ENCODE peak calls at places on chromosomes 12 and 14, in five cellular contexts. D is HepG2, H is hepatocyte, R is breast epithelium, E is MM.1S. C is an unnamed sample.

GRCh38 chr14:32472512-32473472 is 143.7 kb downstream of the AKAP6 start:
- DNase-seq in H (no peak), R (peak), E (no peak), D (peak), C (no peak)

GRCh38 chr12:14256139-14256538 is 109.3 kb upstream of the ATF7IP start:
- DNase-seq in E (no peak), D (no peak), H (no peak), R (no peak), C (no peak)

GRCh38 chr12:53325539-53326061 is 4.2 kb upstream of the AAAS start:
- DNase-seq in D (peak), R (no peak), H (no peak), E (no peak), C (no peak)

GRCh38 chr14:24231263-24232120 is 675 bp downstream of the NEDD8 start:
- DNase-seq in E (no peak), H (no peak), R (no peak), D (peak), C (no peak)

GRCh38 chr12:3000548-3001275 is 41.5 kb downstream of the TEAD4 start:
- DNase-seq in H (no peak), R (no peak), D (peak), E (no peak), C (no peak)

GRCh38 chr14:104794641-104795467 is 694 bp downstream of the AKT1 start:
- DNase-seq in D (no peak), E (peak), H (peak), R (no peak), C (peak)

GRCh38 chr12:42589465-42590323 is at the start of gene PRICKLE1:
- DNase-seq in H (peak), E (peak), R (no peak), D (no peak), C (no peak)

GRCh38 chr14:74257078-74257987 is 18.1 kb downstream of the VSX2 start:
- DNase-seq in E (peak), D (no peak), R (no peak), H (peak), C (peak)

GRCh38 chr14:100830681-100831080 is 4.8 kb downstream of the MEG3 start:
- DNase-seq in R (no peak), H (no peak), E (no peak), D (no peak), C (no peak)

GRCh38 chr12:2359725-2360629 is 307.2 kb downstream of the CACNA1C start:
- DNase-seq in H (no peak), R (no peak), E (no peak), D (no peak), C (no peak)

GRCh38 chr12:111056618-111057521 is 136.5 kb upstream of the MYL2 start:
- DNase-seq in H (no peak), E (no peak), R (no peak), D (no peak), C (no peak)

GRCh38 chr14:22538671-22539228 is 50.3 kb downstream of the DAD1 start:
- DNase-seq in H (no peak), D (no peak), R (no peak), E (no peak), C (no peak)
- H3K27ac ChIP-seq in H (no peak), D (no peak), R (peak), E (no peak), C (peak)

GRCh38 chr12:59425798-59426197 is 170.0 kb upstream of the SLC16A7 start:
- DNase-seq in H (no peak), D (no peak), R (no peak), E (no peak), C (no peak)

GRCh38 chr12:59431266-59431665 is 164.6 kb upstream of the SLC16A7 start:
- DNase-seq in R (no peak), E (no peak), H (no peak), D (no peak), C (no peak)

GRCh38 chr12:59432057-59432456 is 163.8 kb upstream of the SLC16A7 start:
- DNase-seq in R (no peak), H (no peak), D (no peak), E (no peak), C (no peak)

GRCh38 chr12:59429766-59430165 is 166.1 kb upstream of the SLC16A7 start:
- DNase-seq in R (no peak), E (no peak), H (no peak), D (no peak), C (no peak)
- H3K27ac ChIP-seq in R (no peak), E (no peak), H (no peak), D (no peak), C (no peak)

GRCh38 chr14:52079239-52079956 is 10.5 kb upstream of the NID2 start:
- DNase-seq in H (no peak), E (no peak), R (no peak), D (peak), C (no peak)
- H3K27ac ChIP-seq in H (peak), E (no peak), R (no peak), D (no peak), C (no peak)

DNA sequence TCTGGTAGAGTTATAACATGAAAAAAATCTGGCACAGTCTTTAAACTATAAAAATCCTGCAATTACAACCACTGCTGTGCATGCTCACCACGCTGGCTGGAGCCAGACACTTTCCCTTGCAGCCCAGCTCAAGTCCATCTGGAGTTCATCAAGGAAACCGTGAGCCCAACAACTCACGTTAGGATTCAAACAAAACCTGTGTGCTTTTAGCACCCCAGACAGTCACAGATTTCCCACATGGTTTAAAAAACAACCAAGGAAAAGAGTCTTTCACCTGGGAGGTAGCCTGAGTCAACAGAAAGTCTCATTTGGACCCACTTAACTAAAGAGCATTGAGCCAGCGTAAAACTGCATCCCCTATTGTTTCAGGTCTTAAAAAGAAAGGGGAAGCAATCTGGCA is 4.7 kb downstream of the LRIG3 start:
- DNase-seq in E (no peak), H (peak), D (no peak), R (no peak), C (peak)
- H3K27ac ChIP-seq in E (no peak), H (peak), D (peak), R (peak), C (peak)

DNA sequence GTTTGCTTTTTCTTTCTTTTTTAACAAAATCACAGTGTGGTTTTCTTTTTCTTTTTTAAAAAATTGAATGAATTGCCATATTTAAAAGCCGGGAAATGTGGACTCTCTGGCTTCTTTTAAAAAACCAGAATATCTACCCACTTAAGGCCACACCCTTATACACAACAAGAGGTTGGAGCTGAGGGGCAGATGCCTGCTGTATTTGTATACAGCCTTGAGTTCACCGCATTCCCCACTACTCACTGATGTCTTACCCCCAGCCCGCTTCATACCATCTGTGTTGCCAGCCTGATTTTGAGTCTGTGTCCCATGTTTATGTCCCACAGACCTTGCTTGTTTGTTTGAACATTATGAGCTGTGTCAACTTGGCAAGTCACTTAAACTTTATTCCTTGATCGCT is 14.3 kb downstream of the JDP2 start:
- DNase-seq in E (no peak), H (no peak), R (no peak), D (no peak), C (no peak)
- H3K27ac ChIP-seq in E (no peak), H (no peak), R (peak), D (no peak), C (no peak)

DNA sequence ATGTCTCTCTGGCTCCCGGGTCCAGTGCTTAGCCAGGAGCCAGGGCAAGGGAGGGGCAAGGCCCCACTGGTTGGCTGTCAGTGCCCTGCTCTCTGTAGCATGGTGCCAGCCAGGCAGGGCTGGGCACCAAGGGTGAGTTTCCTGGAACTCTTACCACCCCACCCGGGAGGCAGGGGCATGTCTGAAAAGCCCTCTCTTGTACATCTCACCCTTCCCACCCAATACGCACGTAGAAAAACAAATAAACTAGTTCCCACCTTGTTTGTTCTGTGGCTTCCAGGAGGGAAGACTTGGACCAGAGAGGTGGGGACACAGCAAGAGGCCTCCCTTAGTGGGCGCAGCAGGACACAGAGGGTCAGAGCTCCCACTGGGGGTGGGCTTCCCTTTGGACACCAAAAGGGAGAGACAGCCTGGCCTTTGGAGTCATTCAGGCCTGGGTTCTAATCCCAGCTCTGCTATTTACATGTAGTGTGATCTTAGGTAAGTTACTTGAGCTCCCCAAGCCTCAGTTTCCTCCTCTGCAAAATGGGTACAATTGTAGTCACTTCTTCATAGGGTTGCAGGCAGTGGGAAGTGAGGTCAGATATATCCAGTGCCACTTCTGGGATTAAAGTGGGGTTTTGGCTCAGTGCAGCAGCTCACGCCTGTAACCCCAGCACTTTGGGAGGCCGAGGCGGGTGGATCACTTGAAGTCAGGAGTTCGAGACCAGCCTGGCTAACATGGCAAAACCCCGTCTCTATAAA is 17.2 kb downstream of the TRPV4 start:
- DNase-seq in D (no peak), R (no peak), E (no peak), H (no peak), C (no peak)
- H3K27ac ChIP-seq in D (no peak), R (no peak), E (no peak), H (no peak), C (no peak)

GRCh38 chr14:54310151-54310851 is 86.5 kb upstream of the CDKN3 start:
- DNase-seq in H (no peak), R (no peak), D (no peak), E (no peak), C (no peak)
- H3K27ac ChIP-seq in H (no peak), R (no peak), D (no peak), E (no peak), C (no peak)